ENCODE peak calls at places on chromosome 6, in five cellular contexts. H is pancreas, A is psoas muscle, N is left ventricle myocardium inferior, P is IMR-90. M is an unnamed sample.

GRCh38 chr6:55405474-55406220 is 78.4 kb downstream of the GFRAL start:
- DNase-seq in H (no peak), A (no peak), N (no peak), P (no peak), M (no peak)

GRCh38 chr6:115456848-115457247 is 603.8 kb downstream of the FRK start:
- DNase-seq in H (no peak), A (no peak), N (no peak), P (no peak), M (no peak)

GRCh38 chr6:43988801-43989200 is 138.5 kb downstream of the MRPL14 start:
- DNase-seq in H (no peak), A (no peak), N (no peak), P (no peak), M (no peak)

GRCh38 chr6:5088780-5089179 is 3.6 kb downstream of the PPP1R3G start:
- DNase-seq in H (no peak), A (no peak), N (no peak), P (no peak), M (no peak)

GRCh38 chr6:127518212-127518709 is 874 bp downstream of the MTCL3 start:
- DNase-seq in H (no peak), A (no peak), N (no peak), P (no peak), M (no peak)

GRCh38 chr6:71310261-71310660 is 21.6 kb downstream of the OGFRL1 start:
- DNase-seq in H (no peak), A (no peak), N (no peak), P (no peak), M (no peak)

GRCh38 chr6:168158280-168158979 is 79.4 kb upstream of the FRMD1 start:
- DNase-seq in H (no peak), A (no peak), N (no peak), P (no peak), M (no peak)

GRCh38 chr6:154352898-154353585 is 3.6 kb downstream of the IPCEF1 start:
- DNase-seq in H (no peak), A (no peak), N (no peak), P (no peak), M (no peak)

GRCh38 chr6:25197116-25197515 is 82.1 kb upstream of the CARMIL1 start:
- DNase-seq in H (no peak), A (no peak), N (no peak), P (no peak), M (no peak)

GRCh38 chr6:144617231-144618199 is 332.4 kb downstream of the UTRN start:
- DNase-seq in H (no peak), A (no peak), N (no peak), P (no peak), M (peak)

GRCh38 chr6:17393335-17394191 is at the start of gene CAP2:
- DNase-seq in H (peak), A (peak), N (peak), P (peak), M (no peak)

GRCh38 chr6:149134531-149134933 is 183.0 kb upstream of the TAB2 start:
- DNase-seq in H (no peak), A (no peak), N (no peak), P (peak), M (no peak)

GRCh38 chr6:67629268-67629667 is 1005.8 kb upstream of the ADGRB3 start:
- DNase-seq in H (no peak), A (no peak), N (no peak), P (peak), M (no peak)

GRCh38 chr6:33856655-33857054 is 52.9 kb upstream of the MLN start:
- DNase-seq in H (no peak), A (no peak), N (no peak), P (no peak), M (no peak)

GRCh38 chr6:38248500-38249234 is 391.1 kb downstream of the BTBD9 start:
- DNase-seq in H (no peak), A (no peak), N (no peak), P (peak), M (no peak)

GRCh38 chr6:13989424-13990144 is 64.8 kb downstream of the RNF182 start:
- DNase-seq in H (no peak), A (no peak), N (no peak), P (peak), M (no peak)

GRCh38 chr6:95091823-95092436 is 485.4 kb upstream of the MANEA start:
- DNase-seq in H (no peak), A (no peak), N (no peak), P (peak), M (peak)

GRCh38 chr6:81606965-81607381 is 145.5 kb downstream of the TENT5A start:
- DNase-seq in H (no peak), A (no peak), N (no peak), P (peak), M (no peak)

GRCh38 chr6:121055572-121056163 is 278.6 kb downstream of the TBC1D32 start:
- DNase-seq in H (no peak), A (no peak), N (no peak), P (peak), M (peak)

GRCh38 chr6:157556671-157557430 is 175.9 kb downstream of the ZDHHC14 start:
- DNase-seq in H (peak), A (no peak), N (no peak), P (no peak), M (peak)

GRCh38 chr6:118269659-118270058 is 278.4 kb upstream of the PLN start:
- DNase-seq in H (no peak), A (no peak), N (no peak), P (no peak), M (no peak)

GRCh38 chr6:3813150-3813780 is 35.9 kb upstream of the FAM50B start:
- DNase-seq in H (no peak), A (peak), N (peak), P (peak), M (no peak)

GRCh38 chr6:30074331-30075093 is 1.1 kb downstream of the RNF39 start:
- DNase-seq in H (peak), A (no peak), N (no peak), P (no peak), M (no peak)

GRCh38 chr6:33080127-33081089 is 4.6 kb downstream of the HLA-DPB1 start:
- DNase-seq in H (peak), A (peak), N (peak), P (peak), M (no peak)

GRCh38 chr6:44235269-44235668 is 11.6 kb upstream of the HSP90AB1 start:
- DNase-seq in H (no peak), A (no peak), N (no peak), P (no peak), M (no peak)

DNA sequence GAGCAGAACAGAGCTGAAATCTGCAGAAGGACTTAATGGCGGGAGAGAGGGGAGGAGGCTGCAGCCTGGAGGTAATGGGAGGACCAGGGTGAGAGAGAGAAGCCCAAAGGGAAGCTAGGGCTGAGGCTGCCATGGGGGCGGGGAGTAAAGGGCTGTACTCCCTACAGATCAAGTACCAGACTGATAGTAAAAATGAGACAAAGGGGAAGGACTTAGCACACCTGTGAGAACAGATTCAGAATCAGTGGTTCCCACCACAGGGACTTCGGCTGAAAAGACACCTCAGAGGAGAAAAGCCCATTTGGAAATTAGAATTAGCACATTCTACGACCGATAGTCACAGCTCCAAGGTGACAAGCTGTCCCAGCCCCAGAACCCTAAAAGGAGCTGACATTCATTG is 6.4 kb upstream of the TBXT start:
- DNase-seq in H (no peak), A (no peak), N (no peak), P (no peak), M (no peak)
- H3K4me3 ChIP-seq in H (no peak), A (no peak), N (no peak), P (no peak), M (no peak)

GRCh38 chr6:52672422-52673025 is 1.6 kb downstream of the TMEM14A start:
- DNase-seq in H (peak), A (no peak), N (no peak), P (peak), M (no peak)

GRCh38 chr6:52667572-52667971 is 3.3 kb upstream of the TMEM14A start:
- DNase-seq in H (no peak), A (no peak), N (no peak), P (no peak), M (no peak)

GRCh38 chr6:52666523-52666922 is 4.4 kb upstream of the TMEM14A start:
- DNase-seq in H (no peak), A (no peak), N (no peak), P (no peak), M (no peak)

GRCh38 chr6:52675372-52675771 is 4.5 kb downstream of the TMEM14A start:
- DNase-seq in H (no peak), A (no peak), N (no peak), P (no peak), M (no peak)

GRCh38 chr6:52670502-52671409 is at the start of gene TMEM14A:
- DNase-seq in H (peak), A (peak), N (peak), P (peak), M (peak)
- TF ChIP-seq CTCF in H (no peak), A (no peak), N (peak), P (peak), M (no peak)

GRCh38 chr6:28747083-28747630 is 176.6 kb downstream of the TRIM27 start:
- DNase-seq in H (no peak), A (no peak), N (no peak), P (no peak), M (no peak)
- H3K4me3 ChIP-seq in H (no peak), A (no peak), N (no peak), P (peak), M (peak)

DNA sequence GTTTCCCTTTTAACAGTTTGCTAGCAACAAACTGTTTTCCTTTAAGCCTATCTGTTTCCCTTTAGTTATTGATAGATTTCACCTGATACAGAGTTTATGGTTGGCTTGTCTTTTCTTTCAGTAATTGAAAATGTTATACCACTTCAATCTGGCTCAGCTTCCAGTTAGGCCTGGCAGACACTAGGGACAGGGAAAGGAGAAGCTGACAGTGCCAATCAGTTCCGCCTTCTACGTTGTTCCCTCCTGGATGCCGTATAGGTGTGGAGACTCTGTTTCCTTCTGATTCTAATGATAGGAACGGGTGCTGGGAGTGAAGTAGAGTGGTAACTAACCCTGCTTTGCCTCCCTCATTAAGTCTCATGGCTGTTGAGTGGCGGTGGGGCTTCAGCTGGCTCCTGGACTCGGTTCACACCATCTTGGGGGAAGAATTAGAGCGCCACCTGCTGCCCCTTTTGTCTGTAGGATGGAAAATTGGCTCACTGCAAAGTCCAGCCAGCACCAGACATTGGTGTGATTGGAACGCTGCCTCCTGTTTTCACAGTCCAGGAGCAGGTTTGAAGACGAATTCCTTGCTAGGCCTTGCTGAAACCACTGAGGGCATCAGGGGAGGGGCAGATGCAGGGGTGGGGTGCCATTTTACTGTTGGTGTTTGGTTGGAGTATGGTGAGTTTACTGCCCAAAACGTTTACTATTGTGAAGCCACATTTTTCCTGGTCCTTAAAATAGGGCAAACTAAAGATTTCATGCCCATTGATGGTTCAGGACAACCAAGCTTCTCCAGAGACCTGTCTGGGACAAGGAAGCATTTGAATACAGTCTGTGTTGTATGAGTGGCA is 1729.5 kb downstream of the GRIK2 start:
- DNase-seq in H (peak), A (no peak), N (no peak), P (peak), M (peak)
- TF ChIP-seq CTCF in H (no peak), A (no peak), N (peak), P (peak), M (peak)

DNA sequence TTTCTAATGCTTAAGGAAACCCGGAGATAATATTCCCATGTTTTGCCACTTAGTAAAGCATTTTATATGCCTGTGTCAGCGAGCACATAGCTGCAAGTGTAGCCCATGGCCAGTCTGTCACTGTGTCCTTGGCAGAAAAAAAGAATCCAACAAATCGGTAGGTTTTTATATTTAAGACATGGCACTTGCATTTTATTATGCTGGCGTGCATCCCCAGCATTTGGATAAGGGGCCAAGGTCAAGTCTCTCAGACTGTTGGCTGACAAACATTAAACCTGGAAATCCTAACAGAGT is 1.2 kb upstream of the ZNF184 start:
- DNase-seq in H (peak), A (no peak), N (no peak), P (no peak), M (no peak)
- H3K4me3 ChIP-seq in H (no peak), A (peak), N (peak), P (no peak), M (peak)

GRCh38 chr6:75568965-75569364 is 32.7 kb upstream of the SENP6 start:
- DNase-seq in H (no peak), A (no peak), N (no peak), P (no peak), M (no peak)

GRCh38 chr6:75566137-75566767 is 35.4 kb upstream of the SENP6 start:
- DNase-seq in H (no peak), A (no peak), N (no peak), P (no peak), M (no peak)

GRCh38 chr6:75568100-75568499 is 33.6 kb upstream of the SENP6 start:
- DNase-seq in H (no peak), A (no peak), N (no peak), P (no peak), M (no peak)

GRCh38 chr6:75557068-75557467 is 44.6 kb upstream of the SENP6 start:
- DNase-seq in H (no peak), A (no peak), N (no peak), P (no peak), M (no peak)

DNA sequence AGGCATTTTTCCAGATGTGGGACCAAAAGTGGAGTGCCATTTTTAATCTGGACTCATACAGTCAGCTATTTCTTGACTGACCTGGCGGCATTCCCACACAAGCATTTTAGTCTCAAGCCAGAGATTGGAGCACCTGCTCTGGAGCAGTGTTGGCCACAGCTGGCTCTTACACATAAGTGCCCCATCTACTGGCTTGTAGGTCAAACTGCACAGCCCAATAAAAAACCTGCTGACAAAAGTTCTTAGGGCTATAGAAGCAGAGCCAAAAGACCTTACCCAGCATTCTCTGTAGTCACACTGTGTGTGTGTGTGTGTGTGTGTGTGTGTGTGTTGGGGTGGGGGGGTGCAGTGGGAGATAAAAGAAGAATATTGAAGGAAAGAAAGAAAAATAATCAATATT is 38.6 kb upstream of the SENP6 start:
- DNase-seq in H (no peak), A (no peak), N (no peak), P (peak), M (peak)
- TF ChIP-seq CTCF in H (no peak), A (peak), N (peak), P (peak), M (peak)

DNA sequence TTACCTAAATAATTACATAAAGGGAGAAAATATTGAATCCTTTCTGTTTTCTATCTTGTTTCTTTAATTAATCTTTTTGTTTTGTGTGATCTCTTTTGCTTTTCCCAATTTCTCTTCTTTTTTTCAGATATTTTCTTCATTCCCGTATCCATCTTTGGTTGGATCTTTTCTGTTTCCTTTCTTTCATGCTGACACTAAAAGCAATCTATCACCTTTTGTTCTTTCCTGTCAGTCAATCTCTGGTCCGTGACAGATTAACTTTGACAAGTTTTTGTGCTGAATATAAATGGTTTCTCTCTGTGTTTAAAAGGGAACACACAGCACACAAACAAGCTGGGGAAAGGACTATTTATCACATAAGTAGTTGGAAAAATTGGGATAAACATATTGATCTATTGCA is 162.7 kb downstream of the GRM1 start:
- DNase-seq in H (no peak), A (no peak), N (no peak), P (no peak), M (no peak)
- H3K4me3 ChIP-seq in H (no peak), A (no peak), N (no peak), P (no peak), M (no peak)

M was measured in LNCaP clone FGC.